ENCODE peak calls at places on chromosomes 5 and 9, in eight cellular contexts. B is Karpas-422; S is CD4-positive, alpha-beta T cell; F is HCT116; X is aorta; Z is esophagus muscularis mucosa; J is sigmoid colon; U is mammary epithelial cell. R is an unnamed sample.

GRCh38 chr9:112784020-112784788 is 33.6 kb downstream of the SNX30 start:
- DNase-seq in B (no peak), S (no peak), F (no peak), X (no peak), Z (no peak), J (no peak), U (peak; percentile 32), R (no peak)

GRCh38 chr9:28024616-28025147 is 451.4 kb upstream of the C9orf72 start:
- DNase-seq in B (no peak), S (no peak), F (no peak), X (no peak), Z (no peak), J (no peak), U (no peak), R (peak; percentile 5)

GRCh38 chr5:180688326-180689070 is 39.1 kb upstream of the FLT4 start:
- DNase-seq in B (no peak), S (no peak), F (no peak), X (no peak), Z (no peak), J (no peak), U (no peak), R (no peak)

GRCh38 chr5:23523031-23523430 is 15.6 kb downstream of the PRDM9 start:
- DNase-seq in B (no peak), S (no peak), F (no peak), X (no peak), Z (no peak), J (no peak), U (no peak), R (no peak)

GRCh38 chr9:127574089-127574921 is 37.8 kb upstream of the STXBP1 start:
- DNase-seq in B (no peak), S (no peak), F (no peak), X (no peak), Z (no peak), J (no peak), U (peak; percentile 85), R (peak; percentile 97)

GRCh38 chr9:18260527-18260926 is 213.4 kb upstream of the ADAMTSL1 start:
- DNase-seq in B (peak; percentile 22), S (no peak), F (no peak), X (no peak), Z (no peak), J (peak; percentile 73), U (peak; percentile 64), R (no peak)

GRCh38 chr9:35675732-35676392 is 2.1 kb downstream of the CA9 start:
- DNase-seq in B (no peak), S (no peak), F (no peak), X (peak; percentile 83), Z (no peak), J (no peak), U (no peak), R (peak; percentile 37)

GRCh38 chr5:43191740-43192557 is at the start of gene NIM1K:
- DNase-seq in B (peak; percentile 93), S (peak; percentile 1), F (no peak), X (peak; percentile 86), Z (no peak), J (peak; percentile 87), U (no peak), R (peak; percentile 51)

GRCh38 chr5:178304761-178305645 is 72.4 kb upstream of the PHYKPL start:
- DNase-seq in B (no peak), S (no peak), F (no peak), X (peak; percentile 45), Z (no peak), J (peak; percentile 55), U (no peak), R (no peak)

GRCh38 chr5:139645495-139645871 is 2.7 kb upstream of the CXXC5 start:
- DNase-seq in B (no peak), S (no peak), F (no peak), X (peak; percentile 47), Z (no peak), J (peak; percentile 52), U (no peak), R (no peak)

GRCh38 chr9:16290169-16290568 is 580.3 kb downstream of the BNC2 start:
- DNase-seq in B (no peak), S (no peak), F (no peak), X (no peak), Z (no peak), J (no peak), U (no peak), R (no peak)

GRCh38 chr5:179217356-179217755 is 127.9 kb downstream of the ADAMTS2 start:
- DNase-seq in B (no peak), S (no peak), F (no peak), X (no peak), Z (no peak), J (no peak), U (no peak), R (no peak)

GRCh38 chr5:6752236-6752635 is 39.0 kb downstream of the TENT4A start:
- DNase-seq in B (no peak), S (no peak), F (no peak), X (no peak), Z (no peak), J (peak; percentile 34), U (no peak), R (no peak)

GRCh38 chr9:3868012-3868411 is 342.2 kb upstream of the RFX3 start:
- DNase-seq in B (no peak), S (no peak), F (no peak), X (no peak), Z (no peak), J (no peak), U (no peak), R (no peak)

GRCh38 chr9:36401179-36401740 is 1.2 kb upstream of the RNF38 start:
- DNase-seq in B (no peak), S (peak; percentile 4), F (peak; percentile 44), X (no peak), Z (peak; percentile 93), J (no peak), U (no peak), R (peak; percentile 82)

GRCh38 chr5:38208782-38209378 is 49.5 kb upstream of the EGFLAM start:
- DNase-seq in B (peak; percentile 79), S (no peak), F (peak; percentile 47), X (no peak), Z (peak; percentile 60), J (no peak), U (peak; percentile 37), R (no peak)

GRCh38 chr5:125756456-125756855 is 666.8 kb upstream of the GRAMD2B start:
- DNase-seq in B (no peak), S (no peak), F (no peak), X (no peak), Z (no peak), J (no peak), U (no peak), R (no peak)

GRCh38 chr5:52814749-52815148 is 27.0 kb downstream of the ITGA1 start:
- DNase-seq in B (no peak), S (no peak), F (no peak), X (no peak), Z (no peak), J (no peak), U (no peak), R (no peak)
- H3K27ac ChIP-seq in B (no peak overlapping the region), S (no peak overlapping the region), F (no peak overlapping the region), X (peak overlapping the region; percentile 28), Z (peak overlapping the region; percentile 63), J (peak overlapping the region; percentile 19), U (no peak overlapping the region), R (no peak overlapping the region)

GRCh38 chr9:136021891-136022681 is 60.9 kb upstream of the UBAC1 start:
- DNase-seq in B (no peak), S (no peak), F (no peak), X (no peak), Z (no peak), J (peak; percentile 61), U (no peak), R (peak; percentile 61)

GRCh38 chr9:136022731-136023400 is 61.7 kb upstream of the UBAC1 start:
- DNase-seq in B (peak; percentile 41), S (no peak), F (no peak), X (no peak), Z (no peak), J (peak; percentile 45), U (no peak), R (no peak)

GRCh38 chr9:136024286-136024685 is 63.1 kb upstream of the UBAC1 start:
- DNase-seq in B (no peak), S (no peak), F (no peak), X (no peak), Z (no peak), J (no peak), U (no peak), R (peak; percentile 1)

GRCh38 chr9:136024696-136025316 is 63.6 kb upstream of the UBAC1 start:
- DNase-seq in B (no peak), S (no peak), F (no peak), X (no peak), Z (no peak), J (peak; percentile 60), U (no peak), R (peak; percentile 10)

GRCh38 chr9:136023401-136024225 is 62.4 kb upstream of the UBAC1 start:
- DNase-seq in B (no peak), S (no peak), F (no peak), X (peak; percentile 85), Z (no peak), J (peak; percentile 89), U (peak; percentile 11), R (peak; percentile 35)
- H3K27ac ChIP-seq in B (no peak overlapping the region), S (no peak overlapping the region), F (no peak overlapping the region), X (no peak overlapping the region), Z (peak overlapping the region; percentile 9), J (peak overlapping the region; percentile 51), U (no peak overlapping the region), R (no peak overlapping the region)

DNA sequence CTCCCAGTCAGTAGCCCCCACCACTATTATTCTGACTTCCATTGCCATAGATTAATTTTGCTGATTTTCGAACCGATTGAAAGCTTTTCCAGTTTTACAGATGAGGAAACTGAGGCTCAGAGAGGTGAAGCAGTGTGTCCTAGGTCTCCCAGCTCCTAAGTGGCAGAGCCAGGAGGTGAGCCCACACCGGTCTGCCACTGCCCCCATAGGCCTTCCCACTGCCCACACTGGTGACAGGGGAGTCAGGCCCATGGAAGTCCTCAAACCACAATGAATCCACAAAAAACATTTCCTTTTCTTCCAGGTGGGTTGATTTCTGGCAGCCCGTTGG is 54.9 kb upstream of the RPL26L1 start:
- DNase-seq in B (no peak), S (no peak), F (no peak), X (no peak), Z (no peak), J (no peak), U (no peak), R (no peak)
- H3K27ac ChIP-seq in B (no peak overlapping the region), S (no peak overlapping the region), F (peak overlapping the region; percentile 23), X (peak overlapping the region; percentile 97), Z (peak overlapping the region; percentile 97), J (peak overlapping the region; percentile 87), U (peak overlapping the region; percentile 97), R (peak overlapping the region; percentile 100)

GRCh38 chr5:54526604-54527359 is 9.2 kb downstream of the SNX18 start:
- DNase-seq in B (no peak), S (no peak), F (no peak), X (no peak), Z (peak; percentile 89), J (no peak), U (no peak), R (no peak)
- H3K27ac ChIP-seq in B (no peak overlapping the region), S (no peak overlapping the region), F (no peak overlapping the region), X (peak overlapping the region; percentile 39), Z (no peak overlapping the region), J (no peak overlapping the region), U (no peak overlapping the region), R (no peak overlapping the region)